ENCODE peak calls at places on chromosomes 7 and 10, in five cellular contexts. G, F, M, C and K are unnamed samples.
A peak's percentile ranks its signal among the peaks of the same experiment; 100 is the strongest.

GRCh38 chr10:95503526-95503925 is 57.6 kb downstream of the SORBS1 start:
- DNase-seq in G (no peak), F (no peak), M (no peak), C (no peak), K (no peak)

GRCh38 chr10:98307916-98308315 is 39.9 kb upstream of the LOXL4 start:
- DNase-seq in G (no peak), F (no peak), M (no peak), C (no peak), K (no peak)

GRCh38 chr7:157306836-157307533 is 29.8 kb upstream of the DNAJB6 start:
- DNase-seq in G (no peak), F (no peak), M (no peak), C (no peak), K (no peak)

GRCh38 chr7:29116361-29116760 is 30.0 kb downstream of the CPVL start:
- DNase-seq in G (no peak), F (no peak), M (no peak), C (no peak), K (no peak)

GRCh38 chr10:5284311-5285057 is 80.3 kb upstream of the UCN3 start:
- DNase-seq in G (no peak), F (no peak), M (no peak), C (no peak), K (no peak)

GRCh38 chr10:69061305-69062161 is 26.4 kb upstream of the SRGN start:
- DNase-seq in G (peak; percentile 11), F (no peak), M (no peak), C (peak; percentile 65), K (peak; percentile 66)

GRCh38 chr10:106956216-106956915 is 208.1 kb downstream of the SORCS1 start:
- DNase-seq in G (no peak), F (no peak), M (peak; percentile 39), C (no peak), K (no peak)

GRCh38 chr7:6162331-6162620 is 110.1 kb downstream of the CYTH3 start:
- DNase-seq in G (peak; percentile 33), F (no peak), M (no peak), C (no peak), K (peak; percentile 85)

GRCh38 chr7:29217112-29217511 is 22.5 kb downstream of the CHN2 start:
- DNase-seq in G (no peak), F (no peak), M (peak; percentile 44), C (no peak), K (no peak)

GRCh38 chr7:128137096-128137655 is 103.9 kb upstream of the LEP start:
- DNase-seq in G (no peak), F (no peak), M (no peak), C (no peak), K (no peak)

GRCh38 chr10:123614888-123615287 is 51.3 kb upstream of the GPR26 start:
- DNase-seq in G (no peak), F (no peak), M (peak; percentile 71), C (peak; percentile 59), K (peak; percentile 79)

GRCh38 chr7:8190121-8190895 is 71.7 kb downstream of the ICA1 start:
- DNase-seq in G (peak; percentile 48), F (peak; percentile 30), M (peak; percentile 43), C (no peak), K (no peak)

GRCh38 chr10:117345143-117345542 is 30.1 kb downstream of the PDZD8 start:
- DNase-seq in G (no peak), F (no peak), M (peak; percentile 7), C (no peak), K (no peak)

GRCh38 chr10:89644967-89645741 is at the start of gene PANK1:
- DNase-seq in G (peak; percentile 83), F (peak; percentile 62), M (peak; percentile 82), C (peak; percentile 83), K (peak; percentile 90)

DNA sequence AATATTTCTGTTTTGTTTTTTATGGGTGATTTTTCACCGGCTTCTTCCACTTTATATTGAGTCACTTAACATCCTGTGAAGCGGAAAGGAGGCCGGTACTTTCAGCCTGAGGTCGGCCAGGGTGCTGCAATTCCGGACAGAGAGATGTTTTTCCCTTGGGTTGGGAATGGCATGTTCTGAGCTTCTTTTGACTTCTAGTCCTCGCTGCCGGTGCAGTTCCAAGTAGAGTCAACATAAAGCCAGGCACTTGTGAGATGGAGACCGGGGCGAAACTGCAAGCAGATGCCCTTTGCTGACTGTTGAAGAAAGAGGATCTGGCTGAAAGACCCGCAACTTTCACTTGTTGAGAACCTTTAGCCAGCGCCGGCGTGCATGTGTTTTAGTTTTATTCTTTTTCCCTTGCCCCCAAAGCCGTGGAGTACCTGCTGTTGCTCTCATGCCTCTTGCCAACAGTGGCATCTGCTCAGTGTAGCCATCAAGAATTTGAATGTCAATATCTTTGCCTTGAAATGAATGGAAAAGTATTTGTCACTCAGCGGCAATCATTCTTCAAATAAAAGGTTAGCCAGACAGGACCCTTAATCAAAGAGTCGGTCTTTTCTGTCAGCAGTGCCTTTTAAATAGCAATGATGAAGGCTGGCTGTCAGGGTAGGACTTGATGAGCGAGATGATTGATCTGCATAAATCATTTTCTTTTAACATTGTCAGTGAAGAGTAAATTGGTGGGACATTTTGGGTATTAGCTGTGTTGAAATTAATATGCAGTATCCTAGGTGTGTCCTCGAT is 351.2 kb downstream of the LRMDA start:
- DNase-seq in G (no peak), F (no peak), M (no peak), C (no peak), K (no peak)
- H3K4me3 ChIP-seq in G (no peak overlapping the region), F (no peak overlapping the region), M (no peak overlapping the region), C (no peak overlapping the region), K (no peak overlapping the region)

GRCh38 chr7:1742555-1743303 is 72.7 kb downstream of the ELFN1 start:
- DNase-seq in G (peak; percentile 70), F (no peak), M (peak; percentile 74), C (no peak), K (peak; percentile 91)
- H3K4me3 ChIP-seq in G (peak overlapping the region; percentile 54), F (peak overlapping the region; percentile 12), M (no peak overlapping the region), C (peak overlapping the region; percentile 32), K (no peak overlapping the region)

DNA sequence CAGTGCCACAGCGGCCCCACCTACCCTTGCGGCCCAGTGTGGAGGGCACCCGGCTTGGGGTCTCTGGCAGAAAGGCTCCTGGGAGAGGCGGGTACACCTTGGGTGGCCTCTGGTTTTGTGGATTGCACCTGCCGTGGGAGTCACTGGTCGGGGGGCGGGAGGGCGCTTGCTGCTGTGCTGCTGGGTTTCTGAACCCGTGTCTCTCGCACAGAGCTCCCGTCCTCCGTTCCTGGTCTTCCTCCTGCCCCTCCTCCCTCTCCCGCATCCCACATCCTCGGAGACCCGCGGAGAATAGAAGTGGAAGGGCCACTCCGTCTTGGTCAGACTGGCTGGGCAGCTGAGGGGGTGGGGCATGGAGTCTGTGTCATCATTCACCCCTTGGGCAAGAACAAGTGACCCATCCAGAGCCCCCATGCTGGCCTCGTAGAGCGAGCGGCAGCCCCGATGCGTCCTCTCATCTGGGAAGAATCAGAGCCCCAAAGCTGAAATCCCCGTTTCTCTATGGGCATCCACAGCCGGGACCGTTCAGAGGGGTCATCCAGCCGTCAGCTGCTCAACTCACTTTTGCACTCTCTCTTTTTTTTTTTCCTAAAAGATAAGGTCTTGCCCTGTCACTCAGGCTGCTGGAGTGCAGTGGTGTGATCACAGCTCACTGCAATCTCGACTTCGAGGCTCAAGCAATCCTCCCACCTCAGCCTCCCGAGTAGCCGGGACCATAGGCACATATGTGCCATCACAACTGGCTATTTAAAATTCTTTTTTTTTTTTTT is 4.0 kb downstream of the MAFK start:
- DNase-seq in G (no peak), F (no peak), M (no peak), C (no peak), K (peak; percentile 63)
- H3K4me3 ChIP-seq in G (no peak overlapping the region), F (no peak overlapping the region), M (no peak overlapping the region), C (no peak overlapping the region), K (no peak overlapping the region)

DNA sequence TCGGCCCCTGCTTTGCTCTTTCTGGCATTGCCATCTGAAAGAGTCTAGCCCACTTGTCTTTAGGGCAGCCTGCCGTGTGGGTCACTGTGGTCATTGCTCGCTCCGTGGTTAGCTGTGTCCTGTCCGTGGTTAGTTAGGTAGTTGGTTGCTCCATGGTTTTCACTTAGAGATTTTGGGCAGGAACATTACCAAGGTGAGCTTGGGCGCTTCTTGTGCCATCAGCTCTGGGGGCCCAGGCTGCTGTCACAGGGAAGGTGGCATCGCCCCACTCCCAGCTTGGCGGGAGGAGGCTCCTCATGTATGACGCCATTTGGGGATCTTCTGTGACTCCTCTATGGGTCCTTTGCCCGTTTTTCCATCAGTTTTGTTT is 53.1 kb downstream of the INPP5A start:
- DNase-seq in G (no peak), F (no peak), M (peak; percentile 32), C (no peak), K (no peak)
- H3K4me3 ChIP-seq in G (no peak overlapping the region), F (no peak overlapping the region), M (no peak overlapping the region), C (no peak overlapping the region), K (no peak overlapping the region)

GRCh38 chr7:114048386-114049235 is 129.8 kb upstream of the PPP1R3A start:
- DNase-seq in G (no peak), F (no peak), M (no peak), C (no peak), K (no peak)
- H3K4me3 ChIP-seq in G (peak overlapping the region; percentile 59), F (peak overlapping the region; percentile 42), M (no peak overlapping the region), C (peak overlapping the region; percentile 25), K (peak overlapping the region; percentile 41)

GRCh38 chr7:19144661-19145428 is at the start of gene FERD3L:
- DNase-seq in G (peak; percentile 6), F (no peak), M (peak; percentile 37), C (no peak), K (peak; percentile 26)
- H3K4me3 ChIP-seq in G (no peak within 1 kb of the TSS), F (no peak within 1 kb of the TSS), M (peak within 1 kb of the TSS; percentile 46), C (no peak within 1 kb of the TSS), K (peak within 1 kb of the TSS; percentile 45)